ENCODE peak calls at places on chromosomes 1 and 21, in nine cellular contexts. G is breast epithelium; U is left cardiac atrium; N is activated naive CD4-positive, alpha-beta T cell; Y is occipital lobe; T is KBM-7; A is NCI-H2171; F is AG04449; O is lung. R is an unnamed sample.

GRCh38 chr21:41895643-41896493 is 16.7 kb upstream of the PRDM15 start:
- DNase-seq in U (no peak), F (no peak), A (no peak), Y (no peak), G (no peak), O (no peak), N (no peak), T (peak), R (no peak)

GRCh38 chr1:24201941-24202440 is 14.9 kb upstream of the IFNLR1 start:
- DNase-seq in O (peak), T (peak), G (peak), A (no peak), N (no peak), F (peak), U (peak), Y (peak), R (peak)

GRCh38 chr1:201999625-202000238 is 10.7 kb upstream of the ELF3 start:
- DNase-seq in Y (no peak), F (no peak), T (peak), O (no peak), G (no peak), A (peak), U (no peak), N (no peak), R (peak)

GRCh38 chr1:40784141-40784770 is 669 bp downstream of the KCNQ4 start:
- DNase-seq in Y (no peak), F (no peak), N (no peak), T (peak), U (no peak), A (no peak), G (no peak), O (no peak), R (no peak)

GRCh38 chr1:45334308-45335245 is 5.4 kb upstream of the TOE1 start:
- DNase-seq in F (no peak), N (no peak), A (no peak), T (peak), U (peak), Y (no peak), G (no peak), O (no peak), R (no peak)

GRCh38 chr1:221100196-221100950 is 221.1 kb downstream of the HLX start:
- DNase-seq in T (peak), G (no peak), N (no peak), O (no peak), A (no peak), Y (no peak), U (no peak), F (peak), R (no peak)

GRCh38 chr1:58346076-58346435 is 200.5 kb downstream of the OMA1 start:
- DNase-seq in O (no peak), Y (no peak), N (no peak), A (no peak), F (no peak), T (no peak), G (no peak), U (no peak), R (no peak)

GRCh38 chr21:32140212-32141008 is 138.4 kb downstream of the MIS18A start:
- DNase-seq in F (no peak), U (no peak), A (no peak), G (no peak), Y (no peak), N (no peak), O (no peak), T (no peak), R (no peak)

GRCh38 chr1:228391411-228392020 is 15.1 kb downstream of the TRIM11 start:
- DNase-seq in T (no peak), G (no peak), Y (no peak), A (no peak), F (no peak), O (no peak), U (no peak), N (no peak), R (no peak)

GRCh38 chr1:81832573-81832972 is 31.8 kb downstream of the ADGRL2 start:
- DNase-seq in O (no peak), Y (no peak), G (no peak), A (no peak), N (no peak), U (peak), F (peak), T (no peak), R (no peak)

GRCh38 chr21:45643021-45643980 is at the start of gene PCBP3:
- DNase-seq in A (peak), T (peak), O (peak), N (peak), U (peak), Y (peak), F (no peak), G (peak), R (peak)

GRCh38 chr21:34670962-34671348 is 2.2 kb downstream of the CLIC6 start:
- DNase-seq in A (no peak), N (no peak), G (no peak), O (no peak), F (no peak), Y (no peak), T (no peak), U (no peak), R (no peak)

GRCh38 chr1:206937437-206937836 is 8.8 kb downstream of the PIGR start:
- DNase-seq in N (no peak), A (no peak), G (no peak), Y (no peak), O (no peak), F (no peak), U (no peak), T (no peak), R (no peak)

GRCh38 chr1:80918365-80918764 is 882.4 kb upstream of the ADGRL2 start:
- DNase-seq in Y (no peak), U (no peak), F (no peak), O (no peak), G (no peak), T (no peak), N (no peak), A (no peak), R (no peak)